ENCODE peak calls at places on chromosomes 5 and 9, in five cellular contexts. N is colonic mucosa, G is A673, E is uterus, M is tibial artery. O is an unnamed sample.

GRCh38 chr9:105993921-105994715 is 299.8 kb downstream of the TMEM38B start:
- DNase-seq in G (no peak), M (no peak), N (no peak), E (no peak), O (no peak)

GRCh38 chr5:31758803-31759425 is 120.0 kb downstream of the PDZD2 start:
- DNase-seq in N (no peak), M (no peak), E (no peak), G (no peak), O (no peak)

GRCh38 chr9:121196389-121196788 is 5.3 kb downstream of the RAB14 start:
- DNase-seq in G (no peak), M (no peak), E (no peak), N (no peak), O (no peak)

GRCh38 chr5:143931389-143931984 is 119.5 kb downstream of the HMHB1 start:
- DNase-seq in M (no peak), N (no peak), E (no peak), G (no peak), O (peak)

GRCh38 chr5:92633821-92634220 is 947.2 kb downstream of the NR2F1-AS1 start:
- DNase-seq in E (no peak), N (no peak), G (no peak), M (no peak), O (no peak)

GRCh38 chr5:83475540-83476469 is 4.3 kb downstream of the VCAN start:
- DNase-seq in E (no peak), M (no peak), G (peak), N (no peak), O (no peak)

GRCh38 chr9:97854696-97855485 is 1.9 kb downstream of the FOXE1 start:
- DNase-seq in G (no peak), N (no peak), M (no peak), E (no peak), O (no peak)

GRCh38 chr5:91176288-91177016 is 206.7 kb downstream of the ARRDC3 start:
- DNase-seq in M (no peak), G (no peak), N (no peak), E (no peak), O (no peak)

GRCh38 chr9:124343533-124344290 is 71.5 kb downstream of the PSMB7 start:
- DNase-seq in N (no peak), E (no peak), M (no peak), G (peak), O (no peak)

DNA sequence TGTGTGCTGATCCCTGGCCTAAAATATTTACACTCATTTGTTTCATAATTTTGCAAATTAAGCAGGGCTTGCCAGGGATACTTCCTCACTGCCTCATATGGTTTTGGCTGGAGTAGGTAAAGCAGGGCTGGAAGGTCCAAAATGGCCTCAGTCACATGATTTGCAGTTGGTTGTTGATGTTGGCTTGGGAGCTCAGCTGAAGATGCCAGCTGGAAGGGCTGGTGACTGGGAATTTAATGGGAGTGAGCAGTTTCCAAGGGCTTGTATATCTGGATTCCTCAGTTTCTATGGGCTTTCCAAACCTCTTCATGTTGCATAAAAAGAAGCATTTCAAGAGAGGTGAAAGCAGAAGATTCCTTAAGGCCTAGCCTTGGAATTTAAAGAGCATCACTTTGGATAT is 729.3 kb downstream of the CDH18 start:
- DNase-seq in G (no peak), E (no peak), M (no peak), N (no peak), O (peak)
- H3K4me3 ChIP-seq in G (no peak), E (no peak), M (no peak), N (no peak), O (no peak)

DNA sequence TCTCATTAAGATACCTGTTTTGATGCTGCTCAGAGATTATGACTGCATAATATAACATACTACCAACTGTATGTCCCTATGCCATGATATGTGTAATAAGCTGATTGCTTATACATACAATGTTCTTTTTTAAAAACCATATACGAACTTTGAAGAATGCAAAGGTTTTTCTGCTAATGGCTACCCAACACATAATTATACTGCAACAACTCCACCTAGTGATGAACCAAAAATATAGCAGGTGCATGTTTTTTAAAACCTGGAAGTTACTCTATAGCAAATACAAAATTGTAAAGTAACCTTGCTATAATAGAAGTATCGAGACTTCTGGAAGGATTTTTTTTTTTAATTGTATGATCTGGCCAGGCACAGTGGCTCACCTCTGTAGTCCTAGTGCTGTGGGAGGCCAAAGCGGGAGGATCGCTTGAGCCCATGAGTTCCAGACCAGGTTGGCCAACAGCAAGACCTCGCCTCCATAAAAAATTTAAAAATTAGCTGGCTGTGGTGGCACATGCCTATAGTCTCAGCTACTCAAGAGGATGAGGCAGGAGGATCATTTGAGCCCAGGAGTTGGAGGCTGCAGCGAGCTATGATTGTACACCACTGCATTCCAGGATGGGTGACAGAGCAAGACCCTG is 49.1 kb downstream of the HOMER1 start:
- DNase-seq in E (no peak), G (peak), N (no peak), M (no peak), O (peak)
- TF ChIP-seq CTCF in E (peak), G (peak), N (peak), M (peak), O (peak)

GRCh38 chr9:132670816-132671371 is 630 bp downstream of the GTF3C4 start:
- DNase-seq in M (peak), G (peak), N (peak), E (peak), O (no peak)
- H3K4me3 ChIP-seq in M (peak), G (peak), N (peak), E (peak), O (peak)

GRCh38 chr9:70064496-70064895 is 20.8 kb downstream of the MAMDC2 start:
- DNase-seq in G (no peak), M (no peak), N (no peak), E (no peak), O (no peak)

GRCh38 chr9:70060148-70060882 is 16.7 kb downstream of the MAMDC2 start:
- DNase-seq in G (no peak), N (no peak), M (no peak), E (no peak), O (no peak)

GRCh38 chr9:70060883-70061507 is 17.3 kb downstream of the MAMDC2 start:
- DNase-seq in E (no peak), N (no peak), G (no peak), M (no peak), O (no peak)

GRCh38 chr9:70058569-70059161 is 15.0 kb downstream of the MAMDC2 start:
- DNase-seq in E (no peak), M (no peak), G (no peak), N (no peak), O (no peak)

DNA sequence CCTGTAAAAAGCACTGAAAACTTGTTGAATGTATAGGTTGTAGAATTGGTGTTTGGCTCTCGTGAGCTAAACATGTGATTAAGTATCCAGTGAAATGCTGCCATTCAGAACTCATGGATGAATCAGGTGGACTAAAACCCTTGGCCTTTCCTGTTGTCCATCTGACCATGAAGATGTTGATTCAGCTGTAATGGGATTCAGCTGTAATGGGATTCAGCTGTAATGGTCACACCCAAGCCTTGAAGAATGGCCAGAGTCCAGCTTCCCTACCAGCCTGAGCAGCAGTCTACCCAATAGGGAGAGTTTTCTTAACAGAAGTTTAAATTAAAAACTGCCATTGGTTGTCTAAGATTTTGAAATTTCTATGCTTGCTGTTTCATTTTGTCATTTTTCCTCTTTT is 18.1 kb downstream of the MAMDC2 start:
- DNase-seq in N (no peak), E (no peak), G (no peak), M (no peak), O (no peak)
- TF ChIP-seq CTCF in N (no peak), E (no peak), G (no peak), M (no peak), O (no peak)

DNA sequence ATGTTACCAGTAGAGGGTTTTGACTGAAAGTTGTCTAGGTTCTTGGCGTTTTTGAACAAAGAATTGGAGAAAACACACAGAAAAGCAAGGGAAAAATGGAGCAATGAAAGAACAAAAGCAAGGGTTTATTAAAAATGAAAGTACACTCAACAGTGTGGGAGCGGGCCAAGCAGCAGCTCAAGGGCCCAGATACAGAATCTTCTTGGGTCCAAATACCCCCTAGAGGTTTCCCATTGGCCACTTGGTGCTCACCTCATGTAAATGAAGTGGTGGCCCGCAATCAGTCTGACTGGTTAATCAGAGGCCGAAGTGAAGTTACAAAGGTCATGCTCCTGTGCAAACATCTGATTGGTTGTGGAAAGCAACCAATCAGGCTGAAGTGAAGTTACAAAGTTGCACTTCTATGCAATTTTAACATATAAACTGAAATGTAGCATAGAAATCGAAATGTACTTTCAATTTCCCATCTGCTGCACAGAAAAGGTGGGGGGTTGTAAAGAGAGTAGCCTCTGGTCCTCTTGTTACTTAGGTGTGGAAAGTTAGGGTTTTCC is 1.9 kb upstream of the GM2A start:
- DNase-seq in M (no peak), N (peak), G (no peak), E (no peak), O (no peak)
- H3K4me3 ChIP-seq in M (no peak), N (no peak), G (no peak), E (no peak), O (no peak)

GRCh38 chr5:133865113-133865512 is 103.3 kb downstream of the C5orf15 start:
- DNase-seq in E (no peak), N (no peak), G (no peak), M (no peak), O (no peak)

GRCh38 chr5:133866160-133866902 is 102.1 kb downstream of the C5orf15 start:
- DNase-seq in E (no peak), M (no peak), N (no peak), G (peak), O (no peak)

GRCh38 chr5:133861161-133861737 is 107.2 kb downstream of the C5orf15 start:
- DNase-seq in N (no peak), M (no peak), G (no peak), E (no peak), O (no peak)

GRCh38 chr5:133864711-133865110 is 103.7 kb downstream of the C5orf15 start:
- DNase-seq in E (no peak), N (no peak), G (no peak), M (no peak), O (no peak)

DNA sequence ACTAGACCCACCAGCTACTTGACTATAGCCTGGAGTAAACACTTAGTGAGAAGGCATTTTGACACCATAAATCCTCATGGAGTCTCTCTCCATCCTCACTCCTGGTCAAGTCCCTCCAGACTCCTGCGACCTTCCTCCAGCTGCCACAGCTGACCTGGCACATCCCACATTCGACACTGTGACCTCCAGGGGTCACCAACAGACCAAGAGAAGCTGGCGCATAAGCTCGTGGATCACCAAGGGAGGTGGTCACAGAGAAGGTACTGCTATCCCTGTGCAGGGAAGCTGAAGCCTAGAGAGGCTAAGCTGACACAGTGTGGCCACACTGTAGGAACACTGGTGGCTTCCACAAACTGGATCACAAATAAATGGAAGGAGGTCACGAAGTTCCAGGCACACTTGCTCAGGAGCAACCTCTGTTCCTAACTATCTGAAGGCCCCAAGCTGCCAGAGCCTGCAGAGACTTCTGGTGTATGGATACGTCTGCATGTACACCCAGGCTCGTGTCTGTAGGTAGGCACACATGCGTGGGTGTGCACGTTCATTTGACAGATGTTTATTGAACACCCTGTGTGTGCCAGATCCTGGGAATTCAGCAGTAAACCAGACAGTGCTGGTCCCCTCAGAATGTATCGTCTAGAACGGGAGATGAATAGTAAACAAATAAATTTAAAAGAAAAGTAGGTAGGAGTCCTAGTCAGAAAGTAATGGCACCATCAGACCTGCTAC is 104.4 kb downstream of the C5orf15 start:
- DNase-seq in G (no peak), M (no peak), E (no peak), N (no peak), O (no peak)
- TF ChIP-seq CTCF in G (no peak), M (no peak), E (no peak), N (no peak), O (no peak)

DNA sequence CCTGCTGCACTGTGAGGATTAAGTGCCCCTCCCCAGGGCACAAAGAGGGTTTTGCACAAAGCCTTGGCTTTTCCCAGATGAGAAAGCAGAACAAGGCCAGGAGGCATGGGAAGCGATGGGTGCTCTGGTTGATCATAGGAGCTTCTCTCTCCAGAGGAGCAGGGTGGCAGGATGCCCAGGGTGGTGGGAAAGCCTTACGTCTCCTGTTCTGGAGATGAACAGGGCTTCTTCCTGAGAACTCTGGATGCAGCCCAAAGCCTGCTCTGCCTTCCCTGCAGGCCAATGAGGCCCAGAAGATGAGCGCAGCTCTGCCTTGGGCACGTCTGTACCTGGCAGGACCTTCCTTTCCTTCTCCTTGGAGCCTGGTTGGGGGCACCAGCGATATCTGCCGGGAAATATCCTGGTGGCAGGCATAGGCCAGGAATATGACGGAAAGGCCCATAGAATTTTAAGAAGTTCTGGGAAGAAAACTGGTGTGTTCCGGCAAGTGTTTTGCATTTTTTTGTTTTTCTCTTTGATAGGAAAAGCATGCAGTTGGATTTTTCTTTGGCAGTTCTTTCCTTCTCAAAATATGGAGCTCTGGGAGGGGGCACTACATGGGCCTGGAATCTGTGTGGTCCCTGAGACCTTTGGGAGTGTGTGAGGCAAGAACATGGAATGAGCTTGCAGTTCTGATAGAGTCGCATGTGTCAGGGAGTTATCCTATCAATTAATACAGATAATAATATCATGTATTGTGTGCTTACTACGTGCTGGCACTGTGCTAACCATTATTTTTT is 253.2 kb upstream of the KLF4 start:
- DNase-seq in M (no peak), G (no peak), E (no peak), N (no peak), O (no peak)
- H3K4me3 ChIP-seq in M (no peak), G (no peak), E (no peak), N (no peak), O (no peak)

GRCh38 chr9:87266697-87267096 is 231.0 kb upstream of the DAPK1 start:
- DNase-seq in M (no peak), N (no peak), G (no peak), E (no peak), O (no peak)

GRCh38 chr9:87260171-87260570 is 237.5 kb upstream of the DAPK1 start:
- DNase-seq in N (no peak), M (no peak), G (no peak), E (no peak), O (no peak)

GRCh38 chr9:87259543-87259942 is 238.1 kb upstream of the DAPK1 start:
- DNase-seq in E (no peak), M (no peak), N (no peak), G (peak), O (no peak)

GRCh38 chr9:87267251-87267679 is 230.4 kb upstream of the DAPK1 start:
- DNase-seq in M (peak), E (peak), N (no peak), G (no peak), O (no peak)

DNA sequence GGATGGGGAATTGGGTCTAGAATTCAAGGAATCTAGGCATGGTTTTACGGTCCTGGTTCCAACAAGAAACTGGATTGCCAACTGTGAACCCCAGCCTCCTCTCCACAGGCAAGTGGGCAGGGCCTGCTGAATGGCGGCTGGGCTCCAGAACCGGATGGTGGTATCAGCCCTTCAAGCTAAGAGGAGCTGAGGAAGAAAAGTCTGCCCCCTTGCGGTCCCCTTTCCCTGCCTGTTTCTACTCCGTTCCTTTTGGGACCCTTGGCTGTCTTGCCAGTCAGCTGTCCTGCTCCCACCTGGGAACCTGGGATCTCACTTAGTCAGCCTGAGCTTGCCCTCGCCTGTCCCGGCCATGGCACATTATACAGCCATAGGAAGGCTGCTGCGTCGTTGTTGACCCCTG is 234.4 kb upstream of the DAPK1 start:
- DNase-seq in N (no peak), G (no peak), M (no peak), E (no peak), O (no peak)
- TF ChIP-seq CTCF in N (no peak), G (no peak), M (no peak), E (no peak), O (peak)

O was measured in LNCaP clone FGC.